ENCODE peak calls at places on chromosomes 3 and 15, in seven cellular contexts. One of them, this sample, is unnamed.

GRCh38 chr3:30426319-30426993 is 179.9 kb upstream of the TGFBR2 start:
- DNase-seq in EH: peak; percentile 70
- DNase-seq in NCI-H2107: no peak
- DNase-seq in ecto neural progenitor cell: no peak
- DNase-seq in effector memory CD4-positive, alpha-beta T cell: no peak
- DNase-seq in left ventricle myocardium superior: peak; percentile 69
- DNase-seq in fibroblast of the aortic adventitia: peak; percentile 80
- DNase-seq in this sample: no peak

GRCh38 chr15:67241132-67241855 is 13.2 kb downstream of the AAGAB start:
- DNase-seq in EH: peak; percentile 22
- DNase-seq in NCI-H2107: no peak
- DNase-seq in ecto neural progenitor cell: no peak
- DNase-seq in effector memory CD4-positive, alpha-beta T cell: no peak
- DNase-seq in left ventricle myocardium superior: no peak
- DNase-seq in fibroblast of the aortic adventitia: no peak
- DNase-seq in this sample: no peak

GRCh38 chr3:106058485-106058884 is 189.7 kb upstream of the CBLB start:
- DNase-seq in EH: no peak
- DNase-seq in NCI-H2107: no peak
- DNase-seq in ecto neural progenitor cell: no peak
- DNase-seq in effector memory CD4-positive, alpha-beta T cell: no peak
- DNase-seq in left ventricle myocardium superior: no peak
- DNase-seq in fibroblast of the aortic adventitia: no peak
- DNase-seq in this sample: no peak

GRCh38 chr15:79088426-79089205 is 2.0 kb downstream of the RASGRF1 start:
- DNase-seq in EH: no peak
- DNase-seq in NCI-H2107: no peak
- DNase-seq in ecto neural progenitor cell: peak; percentile 33
- DNase-seq in effector memory CD4-positive, alpha-beta T cell: no peak
- DNase-seq in left ventricle myocardium superior: no peak
- DNase-seq in fibroblast of the aortic adventitia: no peak
- DNase-seq in this sample: peak; percentile 25

GRCh38 chr3:150546226-150547044 is at the start of the genes EIF2A and SERP1:
- DNase-seq in EH: peak; percentile 99
- DNase-seq in NCI-H2107: peak; percentile 99
- DNase-seq in ecto neural progenitor cell: peak; percentile 99
- DNase-seq in effector memory CD4-positive, alpha-beta T cell: peak; percentile 98
- DNase-seq in left ventricle myocardium superior: peak; percentile 99
- DNase-seq in fibroblast of the aortic adventitia: peak; percentile 99
- DNase-seq in this sample: peak; percentile 99

GRCh38 chr15:74441248-74441939 is 7.6 kb upstream of the SEMA7A start:
- DNase-seq in EH: no peak
- DNase-seq in NCI-H2107: no peak
- DNase-seq in ecto neural progenitor cell: no peak
- DNase-seq in effector memory CD4-positive, alpha-beta T cell: no peak
- DNase-seq in left ventricle myocardium superior: no peak
- DNase-seq in fibroblast of the aortic adventitia: no peak
- DNase-seq in this sample: peak; percentile 79

GRCh38 chr3:59069838-59070237 is 20.0 kb upstream of the CFAP20DC start:
- DNase-seq in EH: no peak
- DNase-seq in NCI-H2107: no peak
- DNase-seq in ecto neural progenitor cell: no peak
- DNase-seq in effector memory CD4-positive, alpha-beta T cell: no peak
- DNase-seq in left ventricle myocardium superior: no peak
- DNase-seq in fibroblast of the aortic adventitia: no peak
- DNase-seq in this sample: no peak

GRCh38 chr3:11556851-11557644 is 86.7 kb downstream of the VGLL4 start:
- DNase-seq in EH: peak; percentile 70
- DNase-seq in NCI-H2107: no peak
- DNase-seq in ecto neural progenitor cell: no peak
- DNase-seq in effector memory CD4-positive, alpha-beta T cell: no peak
- DNase-seq in left ventricle myocardium superior: peak; percentile 73
- DNase-seq in fibroblast of the aortic adventitia: peak; percentile 92
- DNase-seq in this sample: no peak

GRCh38 chr3:55615694-55616310 is 128.7 kb upstream of the WNT5A start:
- DNase-seq in EH: peak; percentile 63
- DNase-seq in NCI-H2107: no peak
- DNase-seq in ecto neural progenitor cell: peak; percentile 56
- DNase-seq in effector memory CD4-positive, alpha-beta T cell: no peak
- DNase-seq in left ventricle myocardium superior: no peak
- DNase-seq in fibroblast of the aortic adventitia: no peak
- DNase-seq in this sample: no peak

GRCh38 chr3:159783780-159784747 is 204.6 kb upstream of the IL12A start:
- DNase-seq in EH: no peak
- DNase-seq in NCI-H2107: no peak
- DNase-seq in ecto neural progenitor cell: no peak
- DNase-seq in effector memory CD4-positive, alpha-beta T cell: no peak
- DNase-seq in left ventricle myocardium superior: no peak
- DNase-seq in fibroblast of the aortic adventitia: no peak
- DNase-seq in this sample: no peak

GRCh38 chr3:129994883-129995559 is 20.5 kb downstream of the TRH start:
- DNase-seq in EH: no peak
- DNase-seq in NCI-H2107: no peak
- DNase-seq in ecto neural progenitor cell: no peak
- DNase-seq in effector memory CD4-positive, alpha-beta T cell: no peak
- DNase-seq in left ventricle myocardium superior: no peak
- DNase-seq in fibroblast of the aortic adventitia: no peak
- DNase-seq in this sample: no peak

GRCh38 chr3:175238848-175239247 is 379.7 kb downstream of the NAALADL2 start:
- DNase-seq in EH: no peak
- DNase-seq in NCI-H2107: peak; percentile 74
- DNase-seq in ecto neural progenitor cell: no peak
- DNase-seq in effector memory CD4-positive, alpha-beta T cell: no peak
- DNase-seq in left ventricle myocardium superior: no peak
- DNase-seq in fibroblast of the aortic adventitia: no peak
- DNase-seq in this sample: no peak

GRCh38 chr3:39428745-39429201 is 22.3 kb downstream of the RPSA start:
- DNase-seq in EH: no peak
- DNase-seq in NCI-H2107: no peak
- DNase-seq in ecto neural progenitor cell: no peak
- DNase-seq in effector memory CD4-positive, alpha-beta T cell: no peak
- DNase-seq in left ventricle myocardium superior: peak; percentile 40
- DNase-seq in fibroblast of the aortic adventitia: no peak
- DNase-seq in this sample: no peak

GRCh38 chr3:113065336-113065735 is 74.6 kb downstream of the GTPBP8 start:
- DNase-seq in EH: no peak
- DNase-seq in NCI-H2107: no peak
- DNase-seq in ecto neural progenitor cell: no peak
- DNase-seq in effector memory CD4-positive, alpha-beta T cell: no peak
- DNase-seq in left ventricle myocardium superior: no peak
- DNase-seq in fibroblast of the aortic adventitia: no peak
- DNase-seq in this sample: no peak

GRCh38 chr15:47812436-47813109 is 95.3 kb downstream of the SEMA6D start:
- DNase-seq in EH: peak; percentile 49
- DNase-seq in NCI-H2107: no peak
- DNase-seq in ecto neural progenitor cell: no peak
- DNase-seq in effector memory CD4-positive, alpha-beta T cell: no peak
- DNase-seq in left ventricle myocardium superior: no peak
- DNase-seq in fibroblast of the aortic adventitia: no peak
- DNase-seq in this sample: no peak

GRCh38 chr3:42593635-42594034 is 3.0 kb downstream of the SS18L2 start:
- DNase-seq in EH: no peak
- DNase-seq in NCI-H2107: no peak
- DNase-seq in ecto neural progenitor cell: no peak
- DNase-seq in effector memory CD4-positive, alpha-beta T cell: no peak
- DNase-seq in left ventricle myocardium superior: no peak
- DNase-seq in fibroblast of the aortic adventitia: no peak
- DNase-seq in this sample: no peak

GRCh38 chr15:53208759-53209158 is 418.6 kb upstream of the ONECUT1 start:
- DNase-seq in EH: no peak
- DNase-seq in NCI-H2107: no peak
- DNase-seq in ecto neural progenitor cell: no peak
- DNase-seq in effector memory CD4-positive, alpha-beta T cell: no peak
- DNase-seq in left ventricle myocardium superior: no peak
- DNase-seq in fibroblast of the aortic adventitia: no peak
- DNase-seq in this sample: no peak

GRCh38 chr3:8509961-8510360 is 8.3 kb downstream of the LMCD1 start:
- DNase-seq in EH: peak; percentile 92
- DNase-seq in NCI-H2107: no peak
- DNase-seq in ecto neural progenitor cell: no peak
- DNase-seq in effector memory CD4-positive, alpha-beta T cell: no peak
- DNase-seq in left ventricle myocardium superior: no peak
- DNase-seq in fibroblast of the aortic adventitia: peak; percentile 79
- DNase-seq in this sample: no peak